ENCODE peak calls at places on chromosomes 13 and 19, in six cellular contexts. I, N, G, K, X and Q are unnamed samples.

GRCh38 chr13:41767801-41768200 is 193.1 kb downstream of the VWA8 start:
- DNase-seq in K (peak), X (no peak), G (no peak), I (no peak), N (no peak), Q (peak)

GRCh38 chr13:98252931-98253470 is 75.9 kb upstream of the RNF113B start:
- DNase-seq in G (no peak), X (no peak), I (peak), N (no peak), K (peak), Q (peak)

GRCh38 chr13:76016799-76017198 is 380.7 kb downstream of the LMO7 start:
- DNase-seq in G (peak), N (peak), X (peak), K (no peak), I (peak), Q (peak)

GRCh38 chr13:98144501-98145350 is 1.8 kb downstream of the FARP1 start:
- DNase-seq in G (no peak), X (peak), N (peak), I (no peak), K (peak), Q (peak)

GRCh38 chr13:42048625-42049453 is at the start of gene DGKH:
- DNase-seq in G (peak), X (peak), N (peak), I (peak), K (peak), Q (peak)

GRCh38 chr13:73842621-73843020 is 291.6 kb downstream of the KLF12 start:
- DNase-seq in X (no peak), I (no peak), G (no peak), K (no peak), N (no peak), Q (peak)

GRCh38 chr13:74820809-74821208 is 661.2 kb downstream of the TBC1D4 start:
- DNase-seq in X (peak), G (no peak), K (no peak), N (no peak), I (no peak), Q (no peak)

GRCh38 chr19:20247016-20247683 is 80.1 kb downstream of the ZNF486 start:
- DNase-seq in N (peak), K (peak), G (peak), I (peak), X (peak), Q (no peak)

GRCh38 chr19:15296841-15297415 is 35.4 kb downstream of the BRD4 start:
- DNase-seq in K (no peak), N (no peak), G (no peak), I (peak), X (no peak), Q (no peak)

GRCh38 chr13:42733046-42733445 is 48.3 kb upstream of the FAM216B start:
- DNase-seq in I (no peak), X (no peak), K (no peak), G (no peak), N (no peak), Q (no peak)

GRCh38 chr19:3580156-3580955 is 4.9 kb upstream of the GIPC3 start:
- DNase-seq in I (peak), X (no peak), G (no peak), N (no peak), K (peak), Q (peak)

GRCh38 chr19:5785423-5785822 is 877 bp upstream of the PRR22 start:
- DNase-seq in X (no peak), I (no peak), N (no peak), G (no peak), K (no peak), Q (no peak)

GRCh38 chr19:13978306-13978705 is 26.0 kb downstream of the DCAF15 start:
- DNase-seq in N (peak), X (peak), K (peak), G (peak), I (no peak), Q (no peak)

GRCh38 chr13:27442071-27442647 is 8.2 kb downstream of the MTIF3 start:
- DNase-seq in X (no peak), G (no peak), I (peak), K (no peak), N (no peak), Q (no peak)

GRCh38 chr19:23118400-23118799 is 1.6 kb downstream of the ZNF730 start:
- DNase-seq in K (no peak), I (peak), G (no peak), N (no peak), X (peak), Q (no peak)

GRCh38 chr19:56912406-56912805 is 71.9 kb upstream of the PEG3 start:
- DNase-seq in K (no peak), G (no peak), N (no peak), X (no peak), I (no peak), Q (no peak)

GRCh38 chr13:46667687-46668281 is 114.8 kb downstream of the LRCH1 start:
- DNase-seq in G (no peak), I (no peak), X (no peak), K (peak), N (no peak), Q (no peak)

GRCh38 chr13:101018720-101019119 is 344.1 kb upstream of the TMTC4 start:
- DNase-seq in G (no peak), I (peak), N (no peak), K (peak), X (no peak), Q (peak)

GRCh38 chr19:16001481-16002312 is 52.9 kb downstream of the OR10H4 start:
- DNase-seq in X (no peak), K (peak), I (peak), G (no peak), N (no peak), Q (peak)

GRCh38 chr19:48959341-48960239 is 4.9 kb downstream of the BAX start:
- DNase-seq in X (no peak), N (no peak), K (no peak), G (no peak), I (peak), Q (no peak)

GRCh38 chr13:41588899-41589298 is 131.5 kb downstream of the RGCC start:
- DNase-seq in G (no peak), X (no peak), N (no peak), K (peak), I (no peak), Q (peak)

GRCh38 chr19:23946569-23946968 is 31.9 kb downstream of the ZNF726 start:
- DNase-seq in I (no peak), G (no peak), X (no peak), K (no peak), N (no peak), Q (no peak)

GRCh38 chr19:18317998-18318800 is 4.7 kb downstream of the LSM4 start:
- DNase-seq in X (no peak), K (no peak), I (peak), N (no peak), G (no peak), Q (no peak)

GRCh38 chr13:20219585-20219984 is 12.5 kb downstream of the GJB6 start:
- DNase-seq in G (no peak), N (no peak), I (no peak), X (no peak), K (no peak), Q (no peak)

GRCh38 chr19:13875824-13876223 is 1.1 kb upstream of the NANOS3 start:
- DNase-seq in I (no peak), G (no peak), N (no peak), X (no peak), K (no peak), Q (no peak)

GRCh38 chr19:29010276-29010675 is 202.7 kb downstream of the UQCRFS1 start:
- DNase-seq in I (no peak), K (no peak), N (no peak), X (no peak), G (no peak), Q (no peak)

GRCh38 chr19:8446055-8446709 is 1.4 kb downstream of the HNRNPM start:
- DNase-seq in N (no peak), X (no peak), I (no peak), K (peak), G (no peak), Q (no peak)

GRCh38 chr13:100300213-100300612 is 211.3 kb downstream of the PCCA start:
- DNase-seq in K (no peak), X (no peak), N (no peak), G (no peak), I (no peak), Q (no peak)

GRCh38 chr19:18975011-18975410 is 34.0 kb upstream of the HOMER3 start:
- DNase-seq in K (peak), G (no peak), X (no peak), I (no peak), N (no peak), Q (peak)

GRCh38 chr19:33054623-33055022 is 10.1 kb downstream of the RHPN2 start:
- DNase-seq in K (no peak), I (peak), X (no peak), N (no peak), G (no peak), Q (no peak)

GRCh38 chr19:7927605-7928333 is 1.8 kb upstream of the CTXN1 start:
- DNase-seq in N (no peak), K (no peak), G (no peak), X (no peak), I (no peak), Q (no peak)

GRCh38 chr19:10544242-10544752 is 593 bp downstream of the ATG4D start:
- DNase-seq in K (peak), G (no peak), I (peak), X (no peak), N (no peak), Q (no peak)

GRCh38 chr19:31408460-31409124 is 59.4 kb upstream of the TSHZ3 start:
- DNase-seq in G (no peak), I (peak), N (no peak), X (no peak), K (peak), Q (peak)

GRCh38 chr13:112951674-112952371 is 17.2 kb upstream of the MCF2L start:
- DNase-seq in I (no peak), X (peak), K (no peak), N (no peak), G (no peak), Q (no peak)
- H3K14ac ChIP-seq in I (no peak), X (no peak), K (no peak), N (no peak), G (no peak), Q (no peak)

DNA sequence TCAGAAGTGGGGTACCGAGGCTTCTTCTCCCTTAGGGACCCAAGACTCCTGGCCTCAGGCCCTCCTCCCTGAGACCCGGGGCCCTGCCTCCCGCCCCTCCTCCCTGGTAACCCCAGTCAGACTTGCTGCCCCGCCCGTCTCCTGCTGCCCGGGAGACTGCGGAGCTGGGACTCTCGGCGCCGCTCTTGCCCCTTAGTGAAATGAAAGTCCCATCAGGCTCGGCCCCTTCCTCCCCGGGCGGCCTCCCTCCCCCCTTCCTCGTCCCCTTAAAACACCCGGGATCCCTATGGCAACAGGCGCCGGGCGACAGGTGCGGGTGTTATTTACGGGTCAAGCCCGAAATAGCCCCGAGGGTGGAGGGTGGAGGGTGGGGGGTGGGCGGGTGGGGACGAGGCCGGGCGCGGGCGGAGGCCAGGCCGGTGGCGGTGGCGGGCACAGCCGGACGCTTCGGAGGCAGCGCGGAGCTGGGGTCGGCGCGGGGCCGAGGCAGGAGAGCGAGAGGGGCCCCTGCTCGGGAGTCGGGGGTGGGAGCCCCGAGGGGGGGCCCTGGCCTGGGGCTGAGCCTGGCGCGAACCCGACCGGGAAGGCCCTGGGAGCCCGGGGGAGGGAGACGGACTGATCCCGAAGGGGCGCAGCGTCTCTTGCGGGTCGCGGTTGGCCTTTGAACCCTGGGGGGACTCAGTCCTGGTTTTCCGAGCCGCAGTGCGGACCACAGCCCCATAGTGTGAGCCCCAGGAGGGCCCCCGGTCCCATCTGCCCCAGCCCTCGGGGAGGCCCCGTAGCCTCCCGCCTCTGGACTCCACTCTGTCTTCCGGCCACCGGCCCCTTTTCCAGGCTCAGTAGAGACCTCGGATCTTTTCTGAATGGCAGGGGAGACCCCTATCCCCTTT is at the start of gene CACNG6:
- DNase-seq in I (no peak), N (peak), X (peak), G (peak), K (peak), Q (no peak)
- H3K18ac ChIP-seq in I (no peak), N (peak), X (peak), G (peak), K (no peak), Q (no peak)

DNA sequence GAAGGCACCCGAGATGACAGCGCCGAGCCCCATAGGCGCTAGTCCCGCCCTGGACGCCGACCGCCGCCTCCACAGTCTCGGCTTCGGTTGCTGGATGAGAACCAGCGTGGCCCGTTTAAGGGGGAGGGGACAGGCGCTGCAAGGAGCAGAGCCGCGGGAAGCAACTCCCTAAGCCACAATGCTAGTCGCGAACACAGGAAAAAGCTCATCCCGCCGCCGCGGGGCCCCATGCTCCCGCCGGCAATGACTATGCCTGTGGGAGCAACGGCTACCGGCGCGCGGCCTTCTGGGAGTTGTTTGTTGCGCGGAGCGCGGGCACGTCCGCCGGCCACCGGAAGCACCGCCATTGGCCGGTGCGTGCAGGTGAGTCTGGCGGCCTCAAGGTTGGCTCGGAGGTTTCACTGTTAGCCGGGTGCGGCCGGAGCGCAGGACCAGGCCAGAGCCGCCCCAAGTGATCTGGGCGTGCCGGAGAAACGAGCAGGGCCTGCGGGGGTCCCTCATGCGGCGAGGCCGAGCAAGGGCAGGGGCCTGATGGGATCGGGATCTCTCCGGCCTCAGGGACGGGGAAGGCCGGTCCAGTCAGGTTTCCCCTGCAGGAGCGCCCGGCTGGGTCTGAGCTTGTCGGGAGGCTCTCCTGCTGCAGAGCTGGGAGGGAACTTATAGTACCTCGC is at the start of gene ZNF544:
- DNase-seq in K (peak), N (peak), G (peak), X (peak), I (peak), Q (peak)
- H2BK5ac ChIP-seq in K (peak), N (peak), G (peak), X (peak), I (peak), Q (peak)

GRCh38 chr19:1626417-1627010 is 21.3 kb upstream of the UQCR11 start:
- DNase-seq in X (no peak), G (no peak), N (no peak), K (no peak), I (no peak), Q (no peak)
- H3K14ac ChIP-seq in X (no peak), G (no peak), N (no peak), K (no peak), I (no peak), Q (no peak)

GRCh38 chr19:11964858-11965645 is at the start of gene ZNF763:
- DNase-seq in X (peak), N (peak), K (peak), G (peak), I (peak), Q (peak)
- H3K18ac ChIP-seq in X (peak), N (peak), K (peak), G (peak), I (peak), Q (peak)

DNA sequence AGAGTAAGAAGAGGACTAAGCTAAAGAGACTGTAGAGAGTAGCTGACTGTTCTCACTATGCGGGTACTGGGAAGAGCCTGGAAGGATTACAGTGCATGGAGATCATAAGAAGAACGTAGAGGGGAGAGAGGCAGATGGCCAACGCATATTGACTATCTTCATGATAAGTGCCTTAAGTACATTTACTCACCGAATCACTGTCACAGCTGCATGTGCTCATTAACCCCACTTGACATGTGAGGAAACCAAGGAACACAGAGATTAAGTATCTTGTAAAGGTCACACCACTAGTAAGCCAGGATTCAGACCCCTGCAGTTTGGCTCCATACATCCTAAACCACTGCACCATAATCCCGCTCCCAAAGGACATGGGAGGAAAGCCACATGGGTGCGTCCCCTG is 34.1 kb downstream of the SMAD9 start:
- DNase-seq in I (no peak), N (no peak), G (no peak), K (no peak), X (no peak), Q (no peak)
- H2BK5ac ChIP-seq in I (no peak), N (no peak), G (no peak), K (no peak), X (no peak), Q (no peak)

DNA sequence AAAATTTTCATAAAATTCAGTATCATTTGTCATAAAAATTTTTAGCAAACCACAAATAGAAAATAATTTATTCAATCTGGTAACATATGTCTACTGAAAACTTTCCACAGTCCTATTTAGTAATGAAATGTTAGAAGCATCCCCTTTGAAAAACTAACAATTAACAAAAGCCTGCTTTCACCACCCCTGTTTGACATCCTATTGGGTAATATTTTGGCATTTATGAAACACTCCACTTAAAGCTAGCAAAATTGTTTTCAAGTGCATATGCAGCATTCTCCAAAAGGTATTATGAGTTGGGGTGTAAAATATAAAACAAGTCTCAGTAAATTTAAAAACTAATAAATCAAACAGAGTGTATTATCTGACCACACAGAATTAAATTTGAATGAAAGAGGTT is 189.4 kb downstream of the NBEA start:
- DNase-seq in K (no peak), X (no peak), I (no peak), G (no peak), N (no peak), Q (no peak)
- H3K14ac ChIP-seq in K (no peak), X (no peak), I (no peak), G (no peak), N (no peak), Q (no peak)

GRCh38 chr19:38735257-38735686 is 9.0 kb downstream of the CAPN12 start:
- DNase-seq in X (peak), I (peak), G (peak), K (no peak), N (no peak), Q (no peak)
- H3K18ac ChIP-seq in X (peak), I (peak), G (no peak), K (no peak), N (peak), Q (no peak)

GRCh38 chr19:45621389-45621788 is 17.8 kb downstream of the EML2 start:
- DNase-seq in K (no peak), N (no peak), I (no peak), G (no peak), X (no peak), Q (no peak)

GRCh38 chr19:45621976-45622503 is 17.2 kb downstream of the EML2 start:
- DNase-seq in I (no peak), X (no peak), K (no peak), N (no peak), G (no peak), Q (no peak)

GRCh38 chr19:45616709-45617027 is 14.7 kb upstream of the GPR4 start:
- DNase-seq in G (no peak), X (peak), N (no peak), I (no peak), K (no peak), Q (no peak)

GRCh38 chr19:45613926-45614725 is 12.1 kb upstream of the GPR4 start:
- DNase-seq in X (no peak), K (peak), I (peak), G (no peak), N (no peak), Q (peak)

DNA sequence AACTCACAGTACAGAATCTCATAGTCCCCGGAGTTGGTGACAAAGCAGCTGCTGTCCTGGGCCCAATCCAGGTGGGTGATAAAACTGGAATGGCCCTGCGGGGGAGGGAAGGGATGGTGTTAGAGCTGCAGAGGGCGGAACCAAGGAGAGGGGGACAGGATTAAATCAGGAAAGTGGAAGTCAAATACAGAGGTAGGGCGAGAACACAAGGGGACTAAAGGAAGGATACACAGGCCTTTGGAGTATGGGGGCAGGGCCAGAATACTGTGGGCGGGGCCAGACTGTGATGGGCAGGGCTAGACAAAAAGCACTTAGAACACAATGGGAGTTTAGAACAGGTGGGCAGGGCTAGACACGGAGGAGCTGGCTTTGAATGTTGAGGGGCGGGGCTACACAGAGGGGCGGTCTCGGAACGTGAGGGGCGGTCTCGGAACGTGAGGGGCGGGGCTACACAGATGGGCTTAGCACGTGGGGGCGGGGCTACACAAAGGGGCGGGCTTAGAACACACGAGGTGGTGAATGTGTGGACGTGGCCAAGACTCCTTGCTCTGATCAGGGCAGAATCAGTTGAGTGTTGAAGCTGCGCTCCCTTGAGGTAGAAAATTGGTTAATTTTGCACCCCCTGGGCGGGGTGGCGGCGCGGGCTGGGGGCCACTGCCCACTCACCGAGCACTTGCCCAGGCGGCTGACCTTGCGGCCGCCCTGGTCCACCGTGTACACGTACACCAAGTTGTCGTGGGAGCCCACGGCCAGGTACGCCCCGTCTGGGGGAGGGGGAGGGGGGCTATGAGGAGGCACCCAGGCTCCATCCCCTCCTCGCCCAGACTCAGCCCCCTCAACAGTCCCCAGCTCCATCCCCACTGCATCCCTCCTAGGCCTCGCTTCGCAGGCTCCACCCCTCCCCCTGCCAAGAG is 14.0 kb upstream of the GPR4 start:
- DNase-seq in I (peak), N (peak), K (peak), X (peak), G (peak), Q (peak)
- H2BK5ac ChIP-seq in I (no peak), N (peak), K (no peak), X (no peak), G (peak), Q (peak)